ENCODE peak calls at places on chromosome 12, in ten cellular contexts. D is aorta, V is tibial artery, J is tibial nerve, A is HCT116, W is GM23338, O is PC-3, G is right cardiac atrium, Q is K562, P is neuronal stem cell. B is an unnamed sample. For H3K4me1, the result is how much of the 10 kb centered on the place peaks cover.

GRCh38 chr12:46489951-46490388 is 117.4 kb upstream of the SLC38A2 start:
- DNase-seq in J (no peak), O (no peak), D (no peak), W (no peak), G (no peak), V (no peak), P (no peak), Q (no peak), A (peak), B (no peak)

GRCh38 chr12:49548822-49549648 is 10.2 kb downstream of the KCNH3 start:
- DNase-seq in O (no peak), W (peak), P (peak), V (no peak), Q (peak), D (no peak), J (no peak), A (no peak), G (no peak), B (no peak)

GRCh38 chr12:119683816-119684215 is 15.9 kb downstream of the PRKAB1 start:
- DNase-seq in J (no peak), Q (no peak), P (no peak), A (no peak), G (no peak), O (no peak), V (no peak), D (no peak), W (no peak), B (no peak)

GRCh38 chr12:81668475-81668874 is 90.7 kb downstream of the PPFIA2 start:
- DNase-seq in A (peak), G (no peak), O (peak), D (no peak), W (no peak), Q (no peak), V (no peak), J (no peak), P (no peak), B (no peak)

GRCh38 chr12:5977556-5977955 is 32.5 kb upstream of the ANO2 start:
- DNase-seq in V (no peak), D (no peak), J (no peak), O (no peak), Q (no peak), G (no peak), A (no peak), P (no peak), W (no peak), B (no peak)

GRCh38 chr12:26126340-26127284 is 1.8 kb upstream of the BHLHE41 start:
- DNase-seq in P (peak), O (peak), J (peak), A (no peak), Q (peak), W (peak), D (peak), G (peak), V (peak), B (no peak)

GRCh38 chr12:4139191-4139590 is 134.4 kb upstream of the CCND2 start:
- DNase-seq in Q (no peak), V (no peak), J (no peak), O (no peak), G (no peak), W (no peak), A (no peak), P (no peak), D (no peak), B (no peak)

GRCh38 chr12:97425802-97426484 is 36.7 kb upstream of the RMST start:
- DNase-seq in P (no peak), Q (no peak), D (no peak), V (no peak), J (no peak), A (no peak), W (peak), G (no peak), O (no peak), B (no peak)

GRCh38 chr12:103801709-103802585 is 39.1 kb downstream of the NT5DC3 start:
- DNase-seq in P (no peak), G (no peak), D (no peak), W (no peak), A (peak), J (no peak), V (no peak), Q (no peak), O (peak), B (no peak)

GRCh38 chr12:103114296-103115055 is 157.0 kb downstream of the ASCL1 start:
- DNase-seq in A (no peak), G (no peak), W (no peak), V (no peak), Q (no peak), J (no peak), D (no peak), O (no peak), P (no peak), B (no peak)

GRCh38 chr12:40734283-40734682 is 42.0 kb downstream of the CNTN1 start:
- DNase-seq in W (no peak), D (no peak), Q (no peak), G (no peak), O (no peak), J (no peak), V (no peak), A (no peak), P (no peak), B (no peak)

GRCh38 chr12:59429766-59430165 is 166.1 kb upstream of the SLC16A7 start:
- DNase-seq in Q (no peak), O (no peak), A (no peak), P (no peak), J (no peak), G (no peak), W (no peak), V (no peak), D (no peak), B (no peak)

GRCh38 chr12:125871811-125872594 is 806.8 kb downstream of the AACS start:
- DNase-seq in J (no peak), P (no peak), V (no peak), G (peak), D (no peak), O (no peak), Q (no peak), A (no peak), W (no peak), B (no peak)

GRCh38 chr12:43835656-43836454 is at the start of gene TMEM117:
- DNase-seq in W (peak), O (peak), V (peak), A (no peak), D (peak), P (peak), G (peak), Q (peak), J (peak), B (no peak)

GRCh38 chr12:102527256-102527720 is 46.9 kb upstream of the IGF1 start:
- DNase-seq in D (no peak), P (no peak), V (no peak), J (no peak), Q (no peak), W (no peak), O (no peak), A (no peak), G (no peak), B (no peak)

GRCh38 chr12:5050542-5050941 is 6.9 kb downstream of the KCNA5 start:
- DNase-seq in G (no peak), D (no peak), Q (no peak), V (no peak), P (no peak), O (no peak), A (no peak), J (no peak), W (no peak), B (no peak)

GRCh38 chr12:3200032-3200617 is 122.9 kb downstream of the TSPAN9 start:
- DNase-seq in A (no peak), D (peak), G (peak), P (peak), V (no peak), Q (no peak), O (peak), W (peak), J (no peak), B (peak)

GRCh38 chr12:16063728-16064127 is 152.6 kb downstream of the DERA start:
- DNase-seq in G (no peak), Q (no peak), P (no peak), W (no peak), D (no peak), J (no peak), V (no peak), O (peak), A (no peak), B (no peak)

GRCh38 chr12:45518516-45519235 is 210.8 kb upstream of the ARID2 start:
- DNase-seq in G (no peak), Q (no peak), J (no peak), W (no peak), D (no peak), A (no peak), O (no peak), P (no peak), V (no peak), B (no peak)

GRCh38 chr12:70758494-70758845 is 121.2 kb upstream of the PTPRB start:
- DNase-seq in G (no peak), D (no peak), A (no peak), V (no peak), W (no peak), O (no peak), P (no peak), J (no peak), Q (no peak), B (no peak)

GRCh38 chr12:57352166-57352565 is 78.7 kb downstream of the R3HDM2 start:
- DNase-seq in A (no peak), W (no peak), G (no peak), P (no peak), J (no peak), V (no peak), O (peak), D (no peak), Q (no peak), B (no peak)

GRCh38 chr12:152440-152839 is 61.5 kb downstream of the SLC6A12 start:
- DNase-seq in Q (no peak), V (no peak), A (no peak), W (no peak), J (no peak), P (no peak), G (no peak), D (no peak), O (no peak), B (no peak)

GRCh38 chr12:53701518-53702264 is 25.6 kb downstream of the CALCOCO1 start:
- DNase-seq in A (peak), W (peak), V (peak), Q (peak), G (peak), O (peak), D (peak), J (peak), P (peak), B (peak)

GRCh38 chr12:28189774-28190320 is 409 bp upstream of the CCDC91 start:
- DNase-seq in A (no peak), V (no peak), W (no peak), O (no peak), G (no peak), J (no peak), Q (peak), P (peak), D (no peak), B (no peak)

GRCh38 chr12:4402996-4403395 is 23.5 kb upstream of the FGF23 start:
- DNase-seq in J (no peak), D (no peak), P (no peak), V (no peak), O (no peak), W (no peak), A (no peak), G (no peak), Q (no peak), B (no peak)

GRCh38 chr12:66154776-66155175 is 15.0 kb downstream of the TMBIM4 start:
- DNase-seq in J (no peak), A (no peak), O (no peak), W (no peak), G (no peak), D (no peak), V (no peak), P (no peak), Q (no peak), B (no peak)

GRCh38 chr12:28222959-28223662 is 32.9 kb downstream of the CCDC91 start:
- DNase-seq in J (no peak), A (no peak), D (no peak), G (no peak), P (no peak), Q (no peak), O (no peak), V (no peak), W (no peak), B (no peak)

GRCh38 chr12:10717410-10717809 is 5.7 kb downstream of the YBX3 start:
- DNase-seq in D (no peak), V (no peak), Q (no peak), O (no peak), P (no peak), G (no peak), A (no peak), J (no peak), W (peak), B (no peak)

GRCh38 chr12:62519043-62519442 is 52.4 kb downstream of the MON2 start:
- DNase-seq in O (no peak), Q (no peak), V (peak), W (no peak), A (no peak), P (no peak), G (peak), J (no peak), D (no peak), B (no peak)

DNA sequence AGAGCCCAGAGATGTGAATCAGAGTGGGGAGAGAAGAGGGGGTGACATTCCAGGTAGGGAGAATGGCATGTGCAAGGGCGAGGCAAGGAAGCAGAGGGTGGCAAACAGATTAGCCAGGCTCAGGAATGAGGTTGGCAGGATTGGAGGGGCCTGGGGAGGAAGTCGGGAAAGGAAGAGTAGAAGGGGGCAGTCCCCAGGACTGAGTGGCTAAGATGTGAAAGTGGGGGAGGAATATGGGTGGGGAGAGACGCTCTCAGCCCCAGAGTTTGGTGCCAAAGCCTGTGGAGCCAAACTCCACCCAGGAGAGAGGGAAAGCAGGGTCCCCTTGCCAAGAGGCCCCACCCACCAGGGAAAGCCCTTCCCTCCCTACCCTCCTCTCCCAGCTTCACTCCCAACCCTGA is 5.5 kb upstream of the HDAC7 start:
- DNase-seq in O (peak), G (peak), J (no peak), Q (no peak), V (no peak), W (peak), D (peak), P (no peak), A (no peak), B (no peak)
- H3K4me1 ChIP-seq in O (half or more), G (half or more), J (half or more), Q (under half), V (half or more), W (under half), D (under half), P (under half), A (half or more), B (under half)

GRCh38 chr12:131673519-131674265 is 37.2 kb upstream of the SFSWAP start:
- DNase-seq in V (no peak), A (no peak), P (no peak), Q (no peak), G (no peak), J (no peak), D (peak), O (peak), W (no peak), B (no peak)
- H3K4me1 ChIP-seq in V (under half), A (under half), P (under half), Q (under half), G (under half), J (under half), D (under half), O (under half), W (under half), B (under half)

GRCh38 chr12:124679047-124679446 is 111.6 kb upstream of the NCOR2 start:
- DNase-seq in G (no peak), O (no peak), V (no peak), A (no peak), P (no peak), Q (no peak), D (no peak), W (no peak), J (no peak), B (no peak)
- H3K4me1 ChIP-seq in G (under half), O (under half), V (under half), A (half or more), P (under half), Q (half or more), D (under half), W (under half), J (half or more), B (under half)

GRCh38 chr12:108712164-108712924 is 19.0 kb downstream of the CORO1C start:
- DNase-seq in D (no peak), Q (no peak), W (peak), P (no peak), J (no peak), V (no peak), O (no peak), G (no peak), A (no peak), B (no peak)

GRCh38 chr12:108712925-108713203 is 18.5 kb downstream of the CORO1C start:
- DNase-seq in J (no peak), D (no peak), O (no peak), W (no peak), V (no peak), Q (no peak), G (no peak), P (no peak), A (no peak), B (no peak)

GRCh38 chr12:108714866-108715265 is 16.5 kb downstream of the CORO1C start:
- DNase-seq in Q (no peak), V (no peak), G (no peak), P (no peak), A (no peak), W (no peak), O (no peak), J (no peak), D (no peak), B (no peak)

GRCh38 chr12:108711486-108712163 is 19.7 kb downstream of the CORO1C start:
- DNase-seq in W (no peak), V (no peak), J (no peak), D (no peak), Q (no peak), P (no peak), O (no peak), A (no peak), G (no peak), B (no peak)

DNA sequence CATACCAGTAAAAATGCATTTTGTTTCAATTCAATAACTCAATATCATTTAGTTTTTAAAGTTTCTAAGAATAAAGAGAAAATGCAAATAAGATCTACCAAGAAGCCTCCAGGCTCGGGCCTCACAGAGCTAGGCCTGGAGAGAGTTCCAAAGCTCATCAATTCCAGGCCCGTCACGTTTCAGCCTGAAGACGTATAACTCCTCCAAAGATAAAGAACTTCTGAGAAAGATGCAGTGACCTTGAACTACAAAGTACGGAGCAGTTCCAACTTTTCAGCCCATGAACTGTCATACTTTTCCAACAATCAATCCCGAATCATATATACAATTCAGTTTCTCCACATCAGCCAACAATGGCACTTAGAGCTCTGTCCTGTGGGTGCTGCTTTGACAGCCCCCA is 17.8 kb downstream of the CORO1C start:
- DNase-seq in Q (no peak), W (no peak), D (no peak), O (no peak), A (no peak), G (no peak), V (no peak), P (no peak), J (no peak), B (no peak)
- H3K4me1 ChIP-seq in Q (under half), W (under half), D (under half), O (under half), A (under half), G (under half), V (under half), P (under half), J (under half), B (under half)

DNA sequence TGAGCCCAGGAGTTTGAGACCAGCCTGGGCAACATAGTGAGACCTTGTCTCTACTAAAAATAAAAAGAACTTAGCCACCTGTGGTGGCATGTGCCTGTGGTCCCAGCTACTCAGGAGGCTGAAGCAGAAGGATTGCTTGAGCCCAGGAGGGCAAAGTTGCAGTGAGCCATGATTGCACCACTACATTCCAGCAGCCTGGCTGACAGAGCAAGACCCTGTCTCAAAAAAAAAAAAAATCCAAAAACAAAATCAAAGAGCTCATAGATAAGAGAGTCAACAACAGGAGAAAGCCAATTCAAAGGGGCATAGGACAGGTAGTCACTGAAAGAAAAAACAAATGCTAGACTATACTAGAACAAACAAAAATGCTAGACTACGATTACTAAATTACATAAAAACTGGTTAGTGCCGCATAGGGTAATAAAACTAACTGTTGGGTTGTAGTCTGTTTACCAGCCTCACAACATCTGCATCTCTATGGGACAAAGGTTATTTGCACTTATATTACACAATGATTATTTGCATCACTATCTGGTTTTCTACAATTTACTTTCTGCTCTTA is 16.6 kb upstream of the EEA1 start:
- DNase-seq in A (no peak), D (no peak), G (no peak), Q (no peak), O (no peak), P (no peak), J (no peak), V (no peak), W (no peak), B (no peak)
- H3K4me1 ChIP-seq in A (under half), D (under half), G (under half), Q (under half), O (under half), P (under half), J (under half), V (under half), W (under half), B (under half)

GRCh38 chr12:56146492-56147460 is 5.6 kb upstream of the MYL6B start:
- DNase-seq in Q (no peak), P (no peak), J (peak), W (no peak), A (no peak), V (no peak), G (no peak), D (no peak), O (peak), B (no peak)
- H3K4me1 ChIP-seq in Q (under half), P (under half), J (under half), W (under half), A (under half), V (under half), G (under half), D (under half), O (under half), B (under half)

DNA sequence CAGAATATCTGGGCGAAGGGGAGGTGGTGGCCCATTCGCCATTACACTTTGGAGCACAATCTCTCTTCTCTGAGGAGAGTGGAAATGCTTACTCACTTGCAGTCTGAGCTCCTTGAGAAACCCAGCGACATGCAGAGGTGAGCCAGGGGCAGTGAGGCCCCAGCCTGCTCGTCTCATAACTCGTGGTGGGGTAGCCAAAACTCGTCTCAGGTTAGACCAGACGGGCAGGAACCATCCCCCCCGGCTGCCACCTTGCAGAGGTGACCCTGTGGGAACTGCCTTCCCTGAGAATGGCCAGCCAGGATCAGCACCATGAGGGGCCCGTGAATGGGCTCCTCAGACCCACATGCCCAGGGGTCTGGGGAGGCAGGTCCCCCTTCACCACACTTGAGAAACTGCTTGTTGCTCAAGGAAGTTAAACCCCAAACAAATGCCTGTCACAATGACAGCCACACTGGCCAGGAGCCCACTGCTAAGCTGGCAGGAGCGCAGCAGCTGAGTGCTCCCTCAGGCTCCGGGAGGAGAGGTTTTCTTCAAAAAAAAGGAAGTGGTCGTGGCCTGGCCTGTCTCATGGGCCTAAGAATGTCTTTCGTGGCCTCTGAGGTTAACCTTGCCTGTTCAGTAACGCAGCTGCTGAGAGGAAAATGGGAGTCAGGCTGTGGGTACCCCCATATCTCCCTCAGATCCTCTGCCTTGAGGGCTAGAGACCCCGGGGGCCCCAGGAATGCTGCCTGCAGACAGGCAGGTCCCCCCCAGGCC is 9.2 kb upstream of the ALDH2 start:
- DNase-seq in O (no peak), P (no peak), J (no peak), A (no peak), V (peak), W (no peak), Q (no peak), D (peak), G (peak), B (no peak)
- H3K4me1 ChIP-seq in O (under half), P (under half), J (under half), A (under half), V (under half), W (under half), Q (under half), D (under half), G (under half), B (under half)

GRCh38 chr12:1798734-1799067 is 21.7 kb upstream of the LRTM2 start:
- DNase-seq in J (no peak), G (no peak), V (no peak), P (no peak), W (no peak), D (no peak), O (no peak), Q (no peak), A (no peak), B (no peak)
- H3K4me1 ChIP-seq in J (under half), G (under half), V (under half), P (under half), W (under half), D (under half), O (under half), Q (under half), A (under half), B (under half)

B was measured in iPS DF 6.9.